ENCODE peak calls at places on chromosomes 7 and 10, in five cellular contexts. M is renal cortical epithelial cell; H is Jurkat, Clone E6-1; C is GM23248; A is NCI-H1105. R is an unnamed sample.

GRCh38 chr10:97612386-97612785 is 20.9 kb downstream of the MORN4 start:
- DNase-seq in M (peak), H (no peak), C (peak), A (no peak), R (peak)

GRCh38 chr7:151148319-151149259 is 18.9 kb downstream of the GBX1 start:
- DNase-seq in M (no peak), H (no peak), C (no peak), A (no peak), R (no peak)

GRCh38 chr10:28878236-28878970 is 201.1 kb downstream of the BAMBI start:
- DNase-seq in M (no peak), H (no peak), C (no peak), A (no peak), R (no peak)

GRCh38 chr7:1668486-1668931 is 1.6 kb upstream of the ELFN1 start:
- DNase-seq in M (no peak), H (no peak), C (no peak), A (no peak), R (no peak)

GRCh38 chr10:125840955-125841354 is 17.6 kb downstream of the BCCIP start:
- DNase-seq in M (peak), H (no peak), C (no peak), A (no peak), R (peak)

GRCh38 chr10:3077940-3078630 is 10.7 kb downstream of the PFKP start:
- DNase-seq in M (no peak), H (no peak), C (no peak), A (no peak), R (no peak)

GRCh38 chr10:51082857-51083256 is 8.6 kb downstream of the PRKG1 start:
- DNase-seq in M (no peak), H (no peak), C (no peak), A (no peak), R (no peak)

GRCh38 chr7:90891529-90891928 is 295.4 kb downstream of the CDK14 start:
- DNase-seq in M (no peak), H (no peak), C (no peak), A (no peak), R (no peak)

GRCh38 chr10:114684085-114684821 is 26.2 kb upstream of the ABLIM1 start:
- DNase-seq in M (peak), H (no peak), C (peak), A (no peak), R (peak)

R was measured in EH.